ENCODE peak calls at places on chromosomes 16 and 17, in five cellular contexts. J is tibial artery, D is Peyer's patch, K is tibial nerve, Y is mesenchymal stem cell. A is an unnamed sample.

GRCh38 chr16:50598256-50598894 is 50.2 kb downstream of the NKD1 start:
- DNase-seq in J (peak; percentile 91), D (no peak), K (no peak), Y (no peak), A (no peak)

GRCh38 chr17:83100853-83101391 is 21.5 kb downstream of the METRNL start:
- DNase-seq in J (no peak), D (peak; percentile 79), K (no peak), Y (no peak), A (no peak)

GRCh38 chr16:81908466-81909230 is 102.6 kb downstream of the SDR42E1 start:
- DNase-seq in J (no peak), D (no peak), K (no peak), Y (no peak), A (no peak)

GRCh38 chr16:77374384-77374783 is 60.5 kb downstream of the ADAMTS18 start:
- DNase-seq in J (no peak), D (no peak), K (no peak), Y (no peak), A (no peak)

GRCh38 chr17:75909812-75910274 is 5.2 kb upstream of the MRPL38 start:
- DNase-seq in J (no peak), D (no peak), K (no peak), Y (no peak), A (peak; percentile 11)

GRCh38 chr16:84065536-84066132 is 23.0 kb upstream of the SLC38A8 start:
- DNase-seq in J (no peak), D (peak; percentile 24), K (peak; percentile 72), Y (peak; percentile 66), A (peak; percentile 65)

GRCh38 chr16:72936408-72936807 is 111.5 kb downstream of the ZFHX3 start:
- DNase-seq in J (no peak), D (no peak), K (no peak), Y (no peak), A (no peak)

GRCh38 chr16:75496546-75496945 is 1.3 kb upstream of the CHST6 start:
- DNase-seq in J (no peak), D (no peak), K (no peak), Y (no peak), A (peak; percentile 67)

GRCh38 chr17:76506408-76507328 is 5.4 kb upstream of the RHBDF2 start:
- DNase-seq in J (peak; percentile 89), D (peak; percentile 88), K (peak; percentile 94), Y (peak; percentile 61), A (peak; percentile 60)

GRCh38 chr16:3317315-3317999 is 12.2 kb downstream of the ZNF75A start:
- DNase-seq in J (no peak), D (no peak), K (no peak), Y (peak; percentile 18), A (peak; percentile 51)

GRCh38 chr16:3327514-3327913 is 22.2 kb downstream of the ZNF75A start:
- DNase-seq in J (no peak), D (no peak), K (no peak), Y (no peak), A (no peak)

DNA sequence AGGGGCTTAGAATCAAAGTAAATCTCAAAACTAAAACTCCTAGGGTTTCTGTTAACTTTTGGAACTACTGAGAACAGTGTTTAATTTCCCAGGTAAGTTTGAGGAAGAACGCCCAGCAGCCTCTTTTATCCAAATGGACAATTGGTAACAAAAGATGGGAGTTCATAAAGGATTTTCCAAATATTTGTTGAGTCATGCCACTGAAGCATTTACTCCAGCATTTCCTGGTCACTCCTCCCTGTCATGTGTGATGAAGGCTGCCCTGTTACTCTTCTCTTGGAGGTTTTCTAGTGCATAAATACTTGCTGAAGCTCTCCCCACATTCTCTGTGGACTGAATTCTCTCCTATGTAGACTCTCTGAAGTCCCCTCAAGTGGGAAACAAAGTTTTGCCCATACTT is 16.5 kb downstream of the ZNF75A start:
- DNase-seq in J (no peak), D (no peak), K (no peak), Y (no peak), A (no peak)
- H3K9me3 ChIP-seq in J (peaks cover 21% of the 10 kb centered on the region), D (peaks cover 59% of the 10 kb centered on the region), K (peaks cover 82% of the 10 kb centered on the region), Y (peaks cover 77% of the 10 kb centered on the region), A (peaks cover 5% of the 10 kb centered on the region)

GRCh38 chr16:14566599-14566998 is 63.5 kb downstream of the PARN start:
- DNase-seq in J (no peak), D (no peak), K (no peak), Y (no peak), A (no peak)
- H3K4me1 ChIP-seq in J (no peaks in the 10 kb centered on the region), D (no peaks in the 10 kb centered on the region), K (peaks cover 4% of the 10 kb centered on the region), Y (peaks cover 4% of the 10 kb centered on the region), A (no peaks in the 10 kb centered on the region)

GRCh38 chr17:42361781-42362186 is 26.5 kb downstream of the STAT3 start:
- DNase-seq in J (no peak), D (no peak), K (no peak), Y (no peak), A (no peak)
- H3K9me3 ChIP-seq in J (no peaks in the 10 kb centered on the region), D (no peaks in the 10 kb centered on the region), K (no peaks in the 10 kb centered on the region), Y (no peaks in the 10 kb centered on the region), A (no peaks in the 10 kb centered on the region)

GRCh38 chr17:45088741-45089140 is 27.6 kb downstream of the NMT1 start:
- DNase-seq in J (no peak), D (no peak), K (no peak), Y (no peak), A (no peak)
- H3K4me1 ChIP-seq in J (peaks cover 55% of the 10 kb centered on the region), D (no peaks in the 10 kb centered on the region), K (peaks cover 23% of the 10 kb centered on the region), Y (peaks cover 32% of the 10 kb centered on the region), A (peaks cover 20% of the 10 kb centered on the region)

DNA sequence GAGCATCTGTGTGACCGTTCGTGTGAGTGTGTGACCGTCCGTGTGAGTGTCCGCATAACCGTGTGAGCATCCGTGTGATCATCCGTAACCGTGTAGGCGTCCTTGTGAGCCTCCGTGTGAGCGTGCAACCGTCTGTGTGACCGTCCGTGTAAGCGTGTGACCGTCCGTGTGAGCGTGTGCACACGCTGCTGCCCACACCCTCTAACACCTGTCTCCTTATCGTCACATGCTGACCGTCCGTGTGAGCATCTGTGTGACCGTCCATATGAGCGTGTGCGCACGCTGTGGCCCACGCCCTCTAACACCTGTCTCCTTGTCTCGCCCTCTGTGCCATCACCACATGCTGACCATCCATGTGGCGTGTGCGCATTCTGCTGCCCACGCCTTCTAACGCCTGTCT is 31.1 kb downstream of the NME3 start:
- DNase-seq in J (no peak), D (no peak), K (no peak), Y (no peak), A (no peak)
- H3K9me3 ChIP-seq in J (no peaks in the 10 kb centered on the region), D (no peaks in the 10 kb centered on the region), K (no peaks in the 10 kb centered on the region), Y (no peaks in the 10 kb centered on the region), A (peaks cover 6% of the 10 kb centered on the region)

GRCh38 chr17:5911919-5912318 is 158.3 kb upstream of the WSCD1 start:
- DNase-seq in J (no peak), D (no peak), K (no peak), Y (no peak), A (no peak)

GRCh38 chr17:5912927-5913565 is 157.1 kb upstream of the WSCD1 start:
- DNase-seq in J (no peak), D (no peak), K (no peak), Y (no peak), A (no peak)

GRCh38 chr17:5915337-5915736 is 154.8 kb upstream of the WSCD1 start:
- DNase-seq in J (no peak), D (no peak), K (no peak), Y (no peak), A (no peak)

GRCh38 chr17:5919104-5919503 is 151.1 kb upstream of the WSCD1 start:
- DNase-seq in J (no peak), D (no peak), K (no peak), Y (no peak), A (no peak)

GRCh38 chr17:5913641-5914040 is 156.5 kb upstream of the WSCD1 start:
- DNase-seq in J (no peak), D (no peak), K (no peak), Y (no peak), A (no peak)
- H3K4me1 ChIP-seq in J (no peaks in the 10 kb centered on the region), D (no peaks in the 10 kb centered on the region), K (no peaks in the 10 kb centered on the region), Y (no peaks in the 10 kb centered on the region), A (no peaks in the 10 kb centered on the region)

GRCh38 chr17:18100616-18101015 is 7.9 kb upstream of the MYO15A start:
- DNase-seq in J (no peak), D (no peak), K (no peak), Y (no peak), A (no peak)

GRCh38 chr17:18102640-18103039 is 5.9 kb upstream of the MYO15A start:
- DNase-seq in J (no peak), D (peak; percentile 59), K (no peak), Y (no peak), A (no peak)

GRCh38 chr17:18101828-18102227 is 6.7 kb upstream of the MYO15A start:
- DNase-seq in J (no peak), D (no peak), K (no peak), Y (no peak), A (no peak)

GRCh38 chr17:18094409-18094807 is 6.7 kb downstream of the DRG2 start:
- DNase-seq in J (no peak), D (no peak), K (no peak), Y (no peak), A (no peak)

GRCh38 chr17:18099516-18099915 is 9.0 kb upstream of the MYO15A start:
- DNase-seq in J (no peak), D (no peak), K (no peak), Y (no peak), A (no peak)
- H3K9me3 ChIP-seq in J (no peaks in the 10 kb centered on the region), D (no peaks in the 10 kb centered on the region), K (no peaks in the 10 kb centered on the region), Y (no peaks in the 10 kb centered on the region), A (no peaks in the 10 kb centered on the region)

GRCh38 chr17:59346341-59346740 is 14.9 kb downstream of the YPEL2 start:
- DNase-seq in J (no peak), D (no peak), K (no peak), Y (no peak), A (no peak)
- H3K4me1 ChIP-seq in J (peaks cover 84% of the 10 kb centered on the region), D (no peaks in the 10 kb centered on the region), K (peaks cover 27% of the 10 kb centered on the region), Y (peaks cover 13% of the 10 kb centered on the region), A (no peaks in the 10 kb centered on the region)

GRCh38 chr16:3215601-3216262 is 19.2 kb downstream of the ZNF200 start:
- DNase-seq in J (no peak), D (no peak), K (no peak), Y (no peak), A (no peak)
- H3K9me3 ChIP-seq in J (no peaks in the 10 kb centered on the region), D (peaks cover 3% of the 10 kb centered on the region), K (no peaks in the 10 kb centered on the region), Y (peaks cover 30% of the 10 kb centered on the region), A (no peaks in the 10 kb centered on the region)

A was measured in fibroblast of lung.